ENCODE peak calls at places on chromosomes 6 and 20, in seven cellular contexts. L, M, X, Y, A, F and B are unnamed samples.

GRCh38 chr6:54874349-54875048 is 27.9 kb downstream of the FAM83B start:
- DNase-seq in Y (no peak), L (no peak), M (no peak), X (no peak), F (no peak), A (no peak), B (no peak)

GRCh38 chr6:14450133-14451040 is 332.8 kb downstream of the CD83 start:
- DNase-seq in L (no peak), Y (no peak), A (no peak), M (no peak), F (no peak), X (no peak), B (peak; percentile 37)

GRCh38 chr6:113858067-113858604 is 991 bp downstream of the MARCKS start:
- DNase-seq in L (peak; percentile 7), F (peak; percentile 22), A (no peak), X (peak; percentile 85), Y (no peak), M (peak; percentile 26), B (peak; percentile 17)

GRCh38 chr20:41510847-41511453 is 107.2 kb downstream of the CHD6 start:
- DNase-seq in L (no peak), X (no peak), Y (no peak), M (no peak), A (no peak), F (no peak), B (no peak)

GRCh38 chr20:57672164-57672563 is 37.7 kb downstream of the PMEPA1 start:
- DNase-seq in F (peak; percentile 34), L (no peak), M (no peak), X (peak; percentile 85), Y (no peak), A (no peak), B (no peak)

GRCh38 chr6:21157186-21157929 is 436.2 kb upstream of the SOX4 start:
- DNase-seq in X (no peak), F (no peak), M (no peak), Y (no peak), A (no peak), L (no peak), B (no peak)

GRCh38 chr6:79201127-79201526 is 33.4 kb downstream of the HMGN3 start:
- DNase-seq in A (no peak), M (no peak), X (no peak), Y (no peak), F (no peak), L (no peak), B (no peak)

GRCh38 chr6:34288581-34288980 is 39.8 kb upstream of the SMIM29 start:
- DNase-seq in X (no peak), Y (no peak), F (no peak), L (no peak), A (no peak), M (no peak), B (no peak)

GRCh38 chr20:22373164-22373895 is 211.0 kb downstream of the FOXA2 start:
- DNase-seq in L (no peak), X (no peak), A (no peak), M (no peak), Y (no peak), F (no peak), B (no peak)

GRCh38 chr20:62111148-62111547 is 11.1 kb upstream of the LSM14B start:
- DNase-seq in Y (no peak), M (no peak), L (no peak), A (no peak), X (no peak), F (no peak), B (no peak)

GRCh38 chr6:2376429-2377355 is 131.3 kb upstream of the GMDS start:
- DNase-seq in Y (no peak), F (no peak), A (peak; percentile 49), X (no peak), M (peak; percentile 10), L (peak; percentile 82), B (no peak)

GRCh38 chr20:57849126-57849867 is 139.5 kb upstream of the PMEPA1 start:
- DNase-seq in Y (no peak), L (no peak), M (no peak), F (no peak), A (no peak), X (no peak), B (no peak)

GRCh38 chr20:42093542-42094440 is 475.6 kb upstream of the CHD6 start:
- DNase-seq in M (no peak), X (no peak), F (no peak), Y (no peak), A (no peak), L (no peak), B (no peak)

GRCh38 chr6:158646023-158646888 is 1.7 kb upstream of the DYNLT1 start:
- DNase-seq in L (no peak), Y (no peak), X (no peak), A (no peak), F (no peak), M (no peak), B (no peak)

GRCh38 chr6:104325341-104326172 is 534.2 kb downstream of the HACE1 start:
- DNase-seq in M (peak; percentile 51), A (peak; percentile 43), X (no peak), Y (no peak), F (peak; percentile 20), L (peak; percentile 1), B (peak; percentile 42)

GRCh38 chr6:46184114-46184513 is 13.3 kb upstream of the ENPP5 start:
- DNase-seq in X (no peak), A (peak; percentile 79), L (peak; percentile 69), Y (no peak), F (no peak), M (peak; percentile 62), B (no peak)

GRCh38 chr20:45095753-45096371 is 5.1 kb downstream of the KCNS1 start:
- DNase-seq in F (peak; percentile 60), M (peak; percentile 78), X (no peak), Y (no peak), A (no peak), L (peak; percentile 54), B (peak; percentile 66)

GRCh38 chr6:16136536-16137450 is 7.9 kb downstream of the MYLIP start:
- DNase-seq in X (no peak), Y (peak; percentile 29), M (peak; percentile 46), L (peak; percentile 83), A (peak; percentile 74), F (no peak), B (no peak)